ENCODE peak calls at places on chromosomes 7 and 10, in eight cellular contexts. Y is kidney, V is A172, J is iPS-NIHi11, A is NCI-H510A, B is ELR, S is GM23248, T is G401. W is an unnamed sample.

GRCh38 chr7:145269418-145270161 is 433.7 kb upstream of the TPK1 start:
- DNase-seq in Y (no peak), V (peak; percentile 28), J (no peak), A (no peak), B (no peak), S (no peak), T (no peak), W (no peak)

GRCh38 chr7:121279060-121279620 is 49.7 kb upstream of the WNT16 start:
- DNase-seq in Y (no peak), V (no peak), J (no peak), A (no peak), B (no peak), S (no peak), T (no peak), W (no peak)

GRCh38 chr7:134174797-134175261 is 47.7 kb downstream of the LRGUK start:
- DNase-seq in Y (no peak), V (peak; percentile 85), J (no peak), A (no peak), B (peak; percentile 92), S (peak; percentile 92), T (no peak), W (no peak)

GRCh38 chr7:2503056-2503941 is 16.3 kb upstream of the LFNG start:
- DNase-seq in Y (peak; percentile 81), V (no peak), J (no peak), A (no peak), B (no peak), S (no peak), T (no peak), W (no peak)

GRCh38 chr7:156907656-156908055 is 14.7 kb upstream of the LMBR1 start:
- DNase-seq in Y (no peak), V (no peak), J (no peak), A (no peak), B (peak; percentile 62), S (peak; percentile 75), T (no peak), W (no peak)

GRCh38 chr7:26910221-26910620 is 45.8 kb upstream of the SKAP2 start:
- DNase-seq in Y (peak; percentile 66), V (peak; percentile 85), J (no peak), A (no peak), B (peak; percentile 90), S (peak; percentile 82), T (no peak), W (no peak)

GRCh38 chr10:132364594-132364970 is 32.4 kb upstream of the PWWP2B start:
- DNase-seq in Y (no peak), V (no peak), J (no peak), A (no peak), B (no peak), S (peak; percentile 22), T (no peak), W (no peak)

GRCh38 chr10:36073796-36074345 is 431.8 kb upstream of the FZD8 start:
- DNase-seq in Y (no peak), V (no peak), J (no peak), A (no peak), B (no peak), S (no peak), T (no peak), W (no peak)

GRCh38 chr7:867406-868188 is 8.8 kb upstream of the GET4 start:
- DNase-seq in Y (peak; percentile 92), V (peak; percentile 99), J (no peak), A (no peak), B (peak; percentile 74), S (peak; percentile 96), T (no peak), W (no peak)

GRCh38 chr7:89621925-89622641 is 532.2 kb upstream of the STEAP1 start:
- DNase-seq in Y (no peak), V (no peak), J (no peak), A (no peak), B (no peak), S (no peak), T (no peak), W (no peak)

GRCh38 chr7:113831509-113831908 is 87.3 kb downstream of the PPP1R3A start:
- DNase-seq in Y (no peak), V (no peak), J (no peak), A (no peak), B (no peak), S (peak; percentile 9), T (no peak), W (no peak)

GRCh38 chr7:43758029-43758860 is at the start of gene BLVRA:
- DNase-seq in Y (peak; percentile 92), V (peak; percentile 35), J (peak; percentile 90), A (peak; percentile 32), B (peak; percentile 59), S (peak; percentile 70), T (peak; percentile 64), W (peak; percentile 92)

GRCh38 chr10:4885142-4885541 is 59.1 kb downstream of the AKR1E2 start:
- DNase-seq in Y (no peak), V (no peak), J (no peak), A (no peak), B (no peak), S (no peak), T (no peak), W (peak; percentile 72)

GRCh38 chr10:75400769-75401568 is 595 bp downstream of the ZNF503 start:
- DNase-seq in Y (peak; percentile 90), V (peak; percentile 35), J (no peak), A (peak; percentile 70), B (peak; percentile 66), S (peak; percentile 90), T (peak; percentile 19), W (no peak)

GRCh38 chr7:90256778-90257177 is 11.8 kb downstream of the CFAP69 start:
- DNase-seq in Y (no peak), V (no peak), J (no peak), A (no peak), B (no peak), S (peak; percentile 17), T (no peak), W (no peak)

GRCh38 chr10:109205929-109206585 is 717.3 kb downstream of the XPNPEP1 start:
- DNase-seq in Y (no peak), V (peak; percentile 96), J (no peak), A (no peak), B (peak; percentile 98), S (peak; percentile 93), T (no peak), W (no peak)

W was measured in esophagus muscularis mucosa.